ENCODE peak calls at places on chromosomes 7 and 10, in seven cellular contexts. One of them, this sample, is unnamed. For H3K4me1, the result is how much of the 10 kb centered on the place peaks cover.

GRCh38 chr10:100508691-100509150 is 10.9 kb downstream of the SEC31B start:
- DNase-seq in breast epithelium: no peak
- DNase-seq in suprapubic skin: no peak
- DNase-seq in HCT116: peak
- DNase-seq in sigmoid colon: no peak
- DNase-seq in HepG2: peak
- DNase-seq in transverse colon: no peak
- DNase-seq in this sample: no peak

GRCh38 chr10:124653811-124654651 is 90.1 kb downstream of the FAM53B start:
- DNase-seq in HepG2: no peak
- DNase-seq in suprapubic skin: no peak
- DNase-seq in breast epithelium: no peak
- DNase-seq in transverse colon: no peak
- DNase-seq in HCT116: no peak
- DNase-seq in sigmoid colon: no peak
- DNase-seq in this sample: no peak

GRCh38 chr7:55365103-55365679 is at the start of gene LANCL2:
- DNase-seq in HepG2: no peak
- DNase-seq in suprapubic skin: no peak
- DNase-seq in sigmoid colon: no peak
- DNase-seq in HCT116: no peak
- DNase-seq in transverse colon: peak
- DNase-seq in breast epithelium: no peak
- DNase-seq in this sample: no peak

GRCh38 chr7:99268361-99268908 is 4.2 kb upstream of the MYH16 start:
- DNase-seq in transverse colon: no peak
- DNase-seq in sigmoid colon: no peak
- DNase-seq in suprapubic skin: no peak
- DNase-seq in HepG2: no peak
- DNase-seq in HCT116: no peak
- DNase-seq in breast epithelium: no peak
- DNase-seq in this sample: no peak

GRCh38 chr10:33416691-33417090 is 82.2 kb upstream of the NRP1 start:
- DNase-seq in suprapubic skin: no peak
- DNase-seq in HepG2: no peak
- DNase-seq in breast epithelium: no peak
- DNase-seq in sigmoid colon: no peak
- DNase-seq in HCT116: no peak
- DNase-seq in transverse colon: no peak
- DNase-seq in this sample: no peak

GRCh38 chr10:86030312-86030711 is 336.3 kb downstream of the GRID1 start:
- DNase-seq in HepG2: no peak
- DNase-seq in suprapubic skin: peak
- DNase-seq in HCT116: no peak
- DNase-seq in sigmoid colon: no peak
- DNase-seq in breast epithelium: no peak
- DNase-seq in transverse colon: no peak
- DNase-seq in this sample: no peak

GRCh38 chr7:21154592-21154991 is 273.3 kb upstream of the SP4 start:
- DNase-seq in sigmoid colon: no peak
- DNase-seq in HCT116: no peak
- DNase-seq in HepG2: no peak
- DNase-seq in suprapubic skin: no peak
- DNase-seq in transverse colon: peak
- DNase-seq in breast epithelium: no peak
- DNase-seq in this sample: no peak

GRCh38 chr10:120741415-120741814 is 109.7 kb upstream of the WDR11 start:
- DNase-seq in breast epithelium: no peak
- DNase-seq in HepG2: peak
- DNase-seq in transverse colon: no peak
- DNase-seq in suprapubic skin: no peak
- DNase-seq in HCT116: no peak
- DNase-seq in sigmoid colon: no peak
- DNase-seq in this sample: no peak

GRCh38 chr7:151794508-151795167 is 82.3 kb downstream of the PRKAG2 start:
- DNase-seq in HCT116: no peak
- DNase-seq in sigmoid colon: peak
- DNase-seq in breast epithelium: no peak
- DNase-seq in HepG2: no peak
- DNase-seq in transverse colon: no peak
- DNase-seq in suprapubic skin: no peak
- DNase-seq in this sample: no peak

GRCh38 chr10:86687750-86688149 is 19.4 kb downstream of the LDB3 start:
- DNase-seq in HCT116: no peak
- DNase-seq in suprapubic skin: no peak
- DNase-seq in sigmoid colon: no peak
- DNase-seq in breast epithelium: no peak
- DNase-seq in transverse colon: no peak
- DNase-seq in HepG2: no peak
- DNase-seq in this sample: no peak

GRCh38 chr7:91434821-91435220 is 170.6 kb downstream of the FZD1 start:
- DNase-seq in sigmoid colon: no peak
- DNase-seq in HepG2: no peak
- DNase-seq in transverse colon: no peak
- DNase-seq in suprapubic skin: no peak
- DNase-seq in HCT116: no peak
- DNase-seq in breast epithelium: no peak
- DNase-seq in this sample: no peak

GRCh38 chr10:52616420-52616764 is 156.2 kb downstream of the MBL2 start:
- DNase-seq in sigmoid colon: no peak
- DNase-seq in suprapubic skin: no peak
- DNase-seq in HepG2: no peak
- DNase-seq in transverse colon: no peak
- DNase-seq in breast epithelium: no peak
- DNase-seq in HCT116: no peak
- DNase-seq in this sample: no peak

GRCh38 chr7:39587393-39587792 is 21.2 kb downstream of the YAE1 start:
- DNase-seq in suprapubic skin: no peak
- DNase-seq in transverse colon: no peak
- DNase-seq in sigmoid colon: no peak
- DNase-seq in HepG2: no peak
- DNase-seq in HCT116: no peak
- DNase-seq in breast epithelium: no peak
- DNase-seq in this sample: no peak

GRCh38 chr10:42972946-42973345 is 103.9 kb upstream of the RET start:
- DNase-seq in HepG2: no peak
- DNase-seq in sigmoid colon: no peak
- DNase-seq in breast epithelium: no peak
- DNase-seq in HCT116: no peak
- DNase-seq in transverse colon: no peak
- DNase-seq in suprapubic skin: no peak
- DNase-seq in this sample: no peak

GRCh38 chr7:82413237-82413636 is 30.3 kb downstream of the CACNA2D1 start:
- DNase-seq in sigmoid colon: no peak
- DNase-seq in transverse colon: no peak
- DNase-seq in breast epithelium: no peak
- DNase-seq in HCT116: no peak
- DNase-seq in HepG2: no peak
- DNase-seq in suprapubic skin: no peak
- DNase-seq in this sample: no peak

GRCh38 chr7:142603870-142604448 is 145.3 kb upstream of the PRSS1 start:
- DNase-seq in HCT116: peak
- DNase-seq in HepG2: peak
- DNase-seq in suprapubic skin: no peak
- DNase-seq in sigmoid colon: no peak
- DNase-seq in breast epithelium: no peak
- DNase-seq in transverse colon: peak
- DNase-seq in this sample: no peak

DNA sequence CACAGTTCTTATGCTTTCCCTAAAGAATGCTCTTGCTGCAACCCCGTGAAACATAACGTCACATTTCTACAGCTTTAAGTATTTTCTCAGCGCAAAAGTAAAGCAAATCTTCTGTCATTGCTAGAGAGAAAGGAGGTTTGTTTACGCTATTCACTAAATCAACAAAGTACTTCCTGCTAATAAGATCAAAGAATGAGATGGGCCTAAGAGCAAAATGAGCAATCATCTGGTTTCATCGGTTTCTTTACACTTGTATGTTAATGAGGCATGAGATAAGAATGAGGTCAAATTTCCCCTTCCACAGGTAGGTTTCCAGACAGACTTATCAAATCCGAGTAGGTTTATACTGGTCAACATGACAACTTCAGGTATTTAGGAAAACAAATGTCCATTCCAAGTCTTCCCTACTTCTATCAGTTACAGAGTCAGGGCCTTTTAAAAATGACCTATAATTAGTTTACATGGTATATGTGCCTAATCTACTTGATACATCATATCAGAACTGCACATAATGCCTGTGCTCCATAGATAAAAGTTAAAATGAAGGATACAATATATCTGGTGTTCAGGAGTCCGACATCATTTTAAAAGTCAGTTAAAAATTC is 8.4 kb downstream of the USP6NL start:
- DNase-seq in suprapubic skin: no peak
- DNase-seq in HCT116: peak
- DNase-seq in sigmoid colon: no peak
- DNase-seq in transverse colon: no peak
- DNase-seq in breast epithelium: no peak
- DNase-seq in HepG2: peak
- DNase-seq in this sample: no peak
- TF ChIP-seq POLR2AphosphoS5 in suprapubic skin: no peak
- TF ChIP-seq POLR2AphosphoS5 in HCT116: no peak
- TF ChIP-seq POLR2AphosphoS5 in sigmoid colon: no peak
- TF ChIP-seq POLR2AphosphoS5 in transverse colon: no peak
- TF ChIP-seq POLR2AphosphoS5 in breast epithelium: no peak
- TF ChIP-seq POLR2AphosphoS5 in HepG2: no peak
- TF ChIP-seq POLR2AphosphoS5 in this sample: no peak

GRCh38 chr10:59708816-59709471 is 706 bp downstream of the SLC16A9 start:
- DNase-seq in HCT116: no peak
- DNase-seq in HepG2: no peak
- DNase-seq in transverse colon: peak
- DNase-seq in breast epithelium: no peak
- DNase-seq in suprapubic skin: no peak
- DNase-seq in sigmoid colon: peak
- DNase-seq in this sample: peak

GRCh38 chr10:59713196-59713821 is 3.7 kb upstream of the SLC16A9 start:
- DNase-seq in transverse colon: no peak
- DNase-seq in HepG2: no peak
- DNase-seq in suprapubic skin: no peak
- DNase-seq in HCT116: no peak
- DNase-seq in breast epithelium: no peak
- DNase-seq in sigmoid colon: no peak
- DNase-seq in this sample: no peak

GRCh38 chr10:59706851-59707797 is 2.5 kb downstream of the SLC16A9 start:
- DNase-seq in suprapubic skin: no peak
- DNase-seq in HepG2: no peak
- DNase-seq in transverse colon: no peak
- DNase-seq in sigmoid colon: no peak
- DNase-seq in HCT116: no peak
- DNase-seq in breast epithelium: no peak
- DNase-seq in this sample: no peak

GRCh38 chr10:59711871-59712491 is 2.3 kb upstream of the SLC16A9 start:
- DNase-seq in sigmoid colon: no peak
- DNase-seq in breast epithelium: no peak
- DNase-seq in transverse colon: no peak
- DNase-seq in HepG2: no peak
- DNase-seq in suprapubic skin: no peak
- DNase-seq in HCT116: no peak
- DNase-seq in this sample: no peak

GRCh38 chr10:59709472-59710125 is at the start of gene SLC16A9:
- DNase-seq in sigmoid colon: peak
- DNase-seq in HepG2: peak
- DNase-seq in suprapubic skin: no peak
- DNase-seq in breast epithelium: peak
- DNase-seq in HCT116: peak
- DNase-seq in transverse colon: peak
- DNase-seq in this sample: peak
- TF ChIP-seq POLR2A in sigmoid colon: no peak
- TF ChIP-seq POLR2A in HepG2: no peak
- TF ChIP-seq POLR2A in suprapubic skin: no peak
- TF ChIP-seq POLR2A in breast epithelium: no peak
- TF ChIP-seq POLR2A in HCT116: no peak
- TF ChIP-seq POLR2A in transverse colon: peak
- TF ChIP-seq POLR2A in this sample: no peak

GRCh38 chr10:114350751-114351150 is 53.6 kb downstream of the AFAP1L2 start:
- DNase-seq in breast epithelium: no peak
- DNase-seq in HepG2: no peak
- DNase-seq in suprapubic skin: no peak
- DNase-seq in sigmoid colon: no peak
- DNase-seq in transverse colon: no peak
- DNase-seq in HCT116: no peak
- DNase-seq in this sample: no peak
- H3K4me1 ChIP-seq in breast epithelium: under half
- H3K4me1 ChIP-seq in HepG2: under half
- H3K4me1 ChIP-seq in suprapubic skin: under half
- H3K4me1 ChIP-seq in sigmoid colon: under half
- H3K4me1 ChIP-seq in transverse colon: under half
- H3K4me1 ChIP-seq in HCT116: under half
- H3K4me1 ChIP-seq in this sample: under half

GRCh38 chr10:22433875-22434274 is 88.6 kb downstream of the SPAG6 start:
- DNase-seq in HCT116: peak
- DNase-seq in sigmoid colon: no peak
- DNase-seq in suprapubic skin: no peak
- DNase-seq in breast epithelium: no peak
- DNase-seq in HepG2: no peak
- DNase-seq in transverse colon: no peak
- DNase-seq in this sample: no peak
- TF ChIP-seq POLR2AphosphoS5 in HCT116: no peak
- TF ChIP-seq POLR2AphosphoS5 in sigmoid colon: no peak
- TF ChIP-seq POLR2AphosphoS5 in suprapubic skin: no peak
- TF ChIP-seq POLR2AphosphoS5 in breast epithelium: no peak
- TF ChIP-seq POLR2AphosphoS5 in HepG2: no peak
- TF ChIP-seq POLR2AphosphoS5 in transverse colon: no peak
- TF ChIP-seq POLR2AphosphoS5 in this sample: no peak

GRCh38 chr7:101218236-101219130 is 518 bp downstream of the ZNHIT1 start:
- DNase-seq in sigmoid colon: peak
- DNase-seq in breast epithelium: no peak
- DNase-seq in HCT116: no peak
- DNase-seq in suprapubic skin: no peak
- DNase-seq in HepG2: no peak
- DNase-seq in transverse colon: no peak
- DNase-seq in this sample: no peak
- TF ChIP-seq POLR2A in sigmoid colon: no peak
- TF ChIP-seq POLR2A in breast epithelium: no peak
- TF ChIP-seq POLR2A in HCT116: no peak
- TF ChIP-seq POLR2A in suprapubic skin: no peak
- TF ChIP-seq POLR2A in HepG2: no peak
- TF ChIP-seq POLR2A in transverse colon: no peak
- TF ChIP-seq POLR2A in this sample: no peak

GRCh38 chr10:7792541-7792940 is 4.6 kb downstream of the ATP5F1C start:
- DNase-seq in suprapubic skin: no peak
- DNase-seq in HCT116: no peak
- DNase-seq in transverse colon: no peak
- DNase-seq in sigmoid colon: no peak
- DNase-seq in HepG2: peak
- DNase-seq in breast epithelium: no peak
- DNase-seq in this sample: no peak
- H3K4me1 ChIP-seq in suprapubic skin: under half
- H3K4me1 ChIP-seq in HCT116: under half
- H3K4me1 ChIP-seq in transverse colon: half or more
- H3K4me1 ChIP-seq in sigmoid colon: under half
- H3K4me1 ChIP-seq in HepG2: half or more
- H3K4me1 ChIP-seq in breast epithelium: under half
- H3K4me1 ChIP-seq in this sample: under half

DNA sequence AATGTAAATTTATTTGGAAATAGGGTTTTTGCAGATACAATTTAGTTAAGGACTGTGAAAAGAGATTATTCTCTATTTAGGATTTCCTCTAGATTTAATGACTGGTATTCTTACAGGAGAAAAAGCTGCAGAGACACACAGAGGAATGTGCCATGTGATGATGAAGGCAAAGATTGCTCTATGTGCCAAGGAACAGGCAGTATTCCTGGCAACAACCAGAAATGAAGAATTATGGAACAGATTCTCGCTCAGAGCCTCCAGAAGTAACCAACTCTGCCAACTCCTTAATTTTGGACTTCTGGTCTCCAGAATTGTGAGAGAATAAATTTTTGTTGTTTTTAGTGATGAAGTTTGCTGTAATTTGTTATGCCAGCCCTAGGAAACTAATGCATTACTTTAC is 307.6 kb upstream of the SEMA3A start:
- DNase-seq in HCT116: no peak
- DNase-seq in breast epithelium: no peak
- DNase-seq in sigmoid colon: no peak
- DNase-seq in suprapubic skin: no peak
- DNase-seq in HepG2: no peak
- DNase-seq in transverse colon: no peak
- DNase-seq in this sample: no peak
- TF ChIP-seq POLR2AphosphoS5 in HCT116: no peak
- TF ChIP-seq POLR2AphosphoS5 in breast epithelium: no peak
- TF ChIP-seq POLR2AphosphoS5 in sigmoid colon: no peak
- TF ChIP-seq POLR2AphosphoS5 in suprapubic skin: no peak
- TF ChIP-seq POLR2AphosphoS5 in HepG2: no peak
- TF ChIP-seq POLR2AphosphoS5 in transverse colon: no peak
- TF ChIP-seq POLR2AphosphoS5 in this sample: no peak